ENCODE peak calls at places on chromosomes 11 and 22, in five cellular contexts. T is uterus; J is iPS DF 6.9; G is naive thymus-derived CD4-positive, alpha-beta T cell; L is CD8-positive, alpha-beta memory T cell. X is an unnamed sample.
A peak's percentile ranks its signal among the peaks of the same experiment; 100 is the strongest.

GRCh38 chr11:56910785-56911184 is 77.9 kb upstream of the OR5AK2 start:
- DNase-seq in L (no peak), J (no peak), G (no peak), T (no peak), X (no peak)

GRCh38 chr11:68038718-68039525 is at the start of gene TCIRG1:
- DNase-seq in J (peak; percentile 48), G (peak; percentile 28), T (peak; percentile 89), L (peak; percentile 64), X (no peak)

GRCh38 chr22:38068641-38069371 is 11.6 kb downstream of the PICK1 start:
- DNase-seq in T (no peak), J (no peak), L (no peak), G (no peak), X (no peak)

GRCh38 chr11:57303280-57303989 is 21.3 kb downstream of the TNKS1BP1 start:
- DNase-seq in J (no peak), G (no peak), L (no peak), T (no peak), X (no peak)

GRCh38 chr11:72975778-72976520 is 161.7 kb downstream of the ATG16L2 start:
- DNase-seq in T (no peak), J (no peak), G (no peak), L (no peak), X (peak; percentile 59)

GRCh38 chr11:5737091-5737490 is 843 bp downstream of the OR56B1 start:
- DNase-seq in L (no peak), J (no peak), G (no peak), T (no peak), X (peak; percentile 2)

GRCh38 chr22:45336971-45337431 is 27.3 kb downstream of the FAM118A start:
- DNase-seq in T (no peak), L (no peak), G (peak; percentile 73), J (no peak), X (no peak)

GRCh38 chr11:20113147-20113435 is 47.2 kb downstream of the DBX1 start:
- DNase-seq in T (no peak), L (no peak), G (no peak), J (no peak), X (no peak)

GRCh38 chr11:68349461-68350249 is 37.3 kb downstream of the LRP5 start:
- DNase-seq in G (no peak), J (no peak), L (no peak), T (no peak), X (no peak)

GRCh38 chr11:130246719-130247118 is 68.0 kb downstream of the ZBTB44 start:
- DNase-seq in L (no peak), T (no peak), J (no peak), G (no peak), X (peak; percentile 24)

GRCh38 chr22:21009638-21010425 is 5.1 kb upstream of the P2RX6 start:
- DNase-seq in L (no peak), T (no peak), J (peak; percentile 39), G (no peak), X (no peak)

GRCh38 chr11:19938051-19938856 is 222.0 kb downstream of the DBX1 start:
- DNase-seq in J (no peak), G (no peak), L (no peak), T (no peak), X (no peak)

GRCh38 chr22:32723632-32724031 is 77.9 kb upstream of the TIMP3 start:
- DNase-seq in G (peak; percentile 31), J (no peak), L (no peak), T (peak; percentile 75), X (peak; percentile 83)

GRCh38 chr11:70574725-70575347 is 176.5 kb downstream of the CTTN start:
- DNase-seq in J (no peak), L (peak; percentile 35), G (no peak), T (no peak), X (no peak)

GRCh38 chr22:24284747-24285203 is 14.1 kb downstream of the SPECC1L start:
- DNase-seq in T (no peak), J (no peak), L (no peak), G (peak; percentile 11), X (no peak)

GRCh38 chr11:124745835-124746620 is 6.0 kb downstream of the VSIG2 start:
- DNase-seq in T (no peak), J (no peak), L (no peak), G (no peak), X (no peak)

GRCh38 chr11:130070109-130070828 is 575 bp downstream of the APLP2 start:
- DNase-seq in J (no peak), G (peak; percentile 45), L (peak; percentile 57), T (peak; percentile 40), X (no peak)

GRCh38 chr22:28978158-28978557 is 83.5 kb downstream of the C22orf31 start:
- DNase-seq in T (peak; percentile 25), G (no peak), L (no peak), J (no peak), X (no peak)

GRCh38 chr11:26753738-26754504 is 32.1 kb upstream of the SLC5A12 start:
- DNase-seq in L (no peak), T (peak; percentile 47), J (peak; percentile 18), G (no peak), X (peak; percentile 45)

GRCh38 chr11:6615882-6616585 is 3.2 kb downstream of the TPP1 start:
- DNase-seq in T (no peak), G (no peak), J (no peak), L (no peak), X (no peak)

GRCh38 chr11:44625759-44626523 is 60.5 kb downstream of the CD82 start:
- DNase-seq in J (no peak), T (no peak), G (no peak), L (peak; percentile 19), X (no peak)

GRCh38 chr11:12053606-12054361 is 45.4 kb upstream of the DKK3 start:
- DNase-seq in T (no peak), G (no peak), L (no peak), J (no peak), X (no peak)

GRCh38 chr11:121591405-121592033 is 138.8 kb upstream of the SORL1-AS1 start:
- DNase-seq in G (peak; percentile 72), L (peak; percentile 72), J (peak; percentile 45), T (peak; percentile 65), X (peak; percentile 63)

GRCh38 chr22:30344447-30345200 is 12.1 kb downstream of the SF3A1 start:
- DNase-seq in J (no peak), G (no peak), L (no peak), T (no peak), X (no peak)

GRCh38 chr11:56410801-56411200 is 1.7 kb upstream of the OR5AL1 start:
- DNase-seq in L (no peak), G (no peak), T (no peak), J (no peak), X (no peak)

GRCh38 chr22:50581950-50582561 is 593 bp downstream of the CHKB start:
- DNase-seq in T (no peak), G (no peak), J (no peak), L (no peak), X (no peak)

DNA sequence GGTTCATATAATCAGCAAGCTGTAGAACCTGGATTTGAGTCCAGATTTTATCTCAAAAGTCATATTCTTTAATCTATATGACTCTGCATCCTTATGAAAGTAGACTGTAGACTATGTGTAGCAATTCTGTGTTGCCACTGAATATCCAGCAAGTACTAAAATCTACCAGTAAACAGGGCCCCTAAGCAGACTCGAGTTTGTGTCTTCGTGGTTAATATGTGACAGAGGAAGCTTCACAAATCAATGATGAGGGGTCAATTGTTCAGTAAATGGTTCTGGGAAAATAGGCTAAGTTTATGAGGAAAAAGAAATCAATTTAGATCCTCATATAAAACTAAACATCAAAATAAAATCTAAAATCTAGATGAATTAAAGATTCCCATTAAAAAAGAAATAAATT is 648.5 kb upstream of the KIRREL3 start:
- DNase-seq in G (no peak), T (no peak), J (no peak), L (no peak), X (no peak)
- H3K9me3 ChIP-seq in G (no peaks in the 10 kb centered on the region), T (no peaks in the 10 kb centered on the region), J (no peaks in the 10 kb centered on the region), L (no peaks in the 10 kb centered on the region), X (no peaks in the 10 kb centered on the region)

GRCh38 chr11:46362146-46363030 is 15.1 kb downstream of the DGKZ start:
- DNase-seq in J (no peak), L (no peak), G (no peak), T (no peak), X (no peak)

GRCh38 chr11:46361283-46362145 is 14.3 kb downstream of the DGKZ start:
- DNase-seq in T (no peak), J (no peak), G (peak; percentile 76), L (peak; percentile 73), X (no peak)

GRCh38 chr11:46363455-46363920 is 16.2 kb downstream of the DGKZ start:
- DNase-seq in G (no peak), L (no peak), T (no peak), J (no peak), X (no peak)

GRCh38 chr11:46364056-46364455 is 16.8 kb downstream of the DGKZ start:
- DNase-seq in G (no peak), T (no peak), J (no peak), L (no peak), X (no peak)

DNA sequence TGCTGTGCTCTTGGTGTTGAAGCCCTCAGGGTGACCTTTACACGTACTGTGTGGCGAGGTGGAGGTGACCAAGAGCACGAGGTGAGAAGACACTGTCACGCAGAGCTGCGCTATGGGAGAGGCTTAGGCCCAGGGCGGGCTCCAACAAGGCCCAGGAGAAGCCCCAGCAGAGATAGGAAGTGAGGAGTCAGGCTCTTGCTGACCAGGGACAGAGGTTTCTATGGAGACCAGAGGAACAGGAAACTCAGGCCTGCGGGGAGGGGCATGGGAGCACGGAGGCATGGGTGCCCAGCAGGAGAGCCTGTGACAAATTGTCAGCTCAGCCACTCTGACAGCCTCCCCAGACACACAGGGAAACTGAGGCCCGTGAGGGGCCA is 15.8 kb downstream of the DGKZ start:
- DNase-seq in T (no peak), L (no peak), G (no peak), J (no peak), X (no peak)
- H3K4me3 ChIP-seq in T (no peak overlapping the region), L (no peak overlapping the region), G (no peak overlapping the region), J (no peak overlapping the region), X (no peak overlapping the region)

DNA sequence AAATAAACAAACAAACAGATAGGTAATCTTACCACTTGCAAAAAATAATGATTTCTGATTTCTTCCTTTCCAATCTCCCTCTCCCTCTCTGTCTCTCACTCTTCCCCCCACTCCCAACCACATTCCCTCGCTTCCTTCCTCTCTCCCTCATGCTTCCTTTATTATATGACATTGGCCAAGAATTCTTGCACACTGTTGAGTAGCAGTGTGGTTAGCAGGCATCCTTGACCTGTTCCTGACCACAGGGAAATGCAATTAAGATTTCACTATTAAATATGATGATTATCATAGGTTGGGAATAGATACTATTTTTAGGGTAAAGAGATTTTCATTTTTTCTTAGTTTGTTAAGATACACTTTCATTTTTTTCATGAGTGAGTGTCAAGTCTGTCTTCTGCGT is 14.7 kb upstream of the PLAAT4 start:
- DNase-seq in T (no peak), G (no peak), L (no peak), J (no peak), X (no peak)
- H3K9me3 ChIP-seq in T (peaks cover 3% of the 10 kb centered on the region), G (no peaks in the 10 kb centered on the region), L (no peaks in the 10 kb centered on the region), J (no peaks in the 10 kb centered on the region), X (no peaks in the 10 kb centered on the region)

DNA sequence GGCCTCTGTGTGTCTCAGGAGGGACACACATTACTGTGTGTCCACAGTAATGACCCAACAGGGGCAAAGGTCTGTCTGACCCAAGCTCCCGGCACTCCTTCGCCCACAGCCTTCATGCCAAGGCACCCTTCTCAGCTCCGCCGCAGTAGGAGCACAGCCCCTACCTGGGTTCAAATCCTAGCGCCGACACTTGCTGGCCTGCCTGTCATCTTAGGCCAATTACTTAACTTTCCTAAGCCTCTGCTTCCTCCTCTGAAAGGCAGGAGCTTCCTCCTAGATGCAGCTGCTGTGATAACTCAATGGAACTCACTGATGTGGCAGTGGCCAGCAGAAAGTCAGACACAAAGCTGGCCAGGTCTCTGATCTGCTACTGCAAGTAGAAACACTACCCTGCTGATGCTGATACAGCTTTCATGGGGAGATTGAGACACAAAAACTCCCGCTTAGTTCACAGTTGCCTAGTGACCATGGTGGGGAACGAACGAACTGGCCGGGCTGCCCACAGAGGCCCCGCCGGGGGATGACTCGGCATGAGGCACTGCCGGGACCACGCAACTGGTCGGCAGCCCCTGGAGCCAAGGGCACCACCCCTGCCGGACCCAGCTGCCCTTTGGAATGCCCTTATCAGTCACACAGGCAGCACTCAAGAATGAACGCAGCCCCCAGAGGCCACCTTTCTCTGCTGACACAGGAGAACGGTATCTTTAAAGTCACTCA is 8.1 kb downstream of the EHD1 start:
- DNase-seq in J (no peak), T (peak; percentile 58), L (no peak), G (no peak), X (no peak)
- H3K4me3 ChIP-seq in J (no peak overlapping the region), T (no peak overlapping the region), L (peak overlapping the region; percentile 72), G (peak overlapping the region; percentile 64), X (peak overlapping the region; percentile 25)

X was measured in AG04450.